ENCODE peak calls at places on chromosomes 6 and 20, in ten cellular contexts. H, C, B, E, P, Y, X, G, D and U are unnamed samples.

GRCh38 chr6:35972471-35972985 is 51.6 kb upstream of the SRPK1 start:
- DNase-seq in H (no peak), E (no peak), X (no peak), D (no peak), G (no peak), P (peak; percentile 53), Y (no peak), C (no peak), B (no peak), U (peak; percentile 92)

GRCh38 chr6:33878541-33878940 is 74.7 kb upstream of the MLN start:
- DNase-seq in D (no peak), G (no peak), H (no peak), Y (no peak), E (no peak), C (no peak), B (no peak), X (peak; percentile 11), P (no peak), U (no peak)

GRCh38 chr6:133313068-133313467 is 71.9 kb downstream of the EYA4 start:
- DNase-seq in P (peak; percentile 61), X (no peak), G (no peak), D (no peak), E (no peak), C (no peak), H (no peak), B (no peak), Y (no peak), U (no peak)

GRCh38 chr20:19077370-19078220 is 134.8 kb upstream of the SLC24A3 start:
- DNase-seq in G (no peak), D (no peak), B (no peak), H (no peak), E (no peak), X (no peak), C (no peak), P (no peak), Y (no peak), U (no peak)

GRCh38 chr20:44501448-44501847 is 20.4 kb downstream of the SERINC3 start:
- DNase-seq in C (no peak), H (peak; percentile 91), D (peak; percentile 95), Y (no peak), G (no peak), B (no peak), X (no peak), P (no peak), E (peak; percentile 42), U (peak; percentile 55)

GRCh38 chr6:11097476-11097875 is 3.8 kb downstream of the SMIM13 start:
- DNase-seq in D (no peak), B (no peak), P (no peak), H (no peak), X (no peak), G (no peak), E (no peak), Y (no peak), C (no peak), U (no peak)

GRCh38 chr6:98924647-98925046 is 23.1 kb downstream of the FBXL4 start:
- DNase-seq in P (no peak), E (no peak), G (no peak), B (peak; percentile 56), C (no peak), H (no peak), X (no peak), Y (no peak), D (no peak), U (no peak)

GRCh38 chr20:50597406-50597969 is 87.3 kb downstream of the PTPN1 start:
- DNase-seq in D (no peak), X (peak; percentile 59), P (no peak), Y (no peak), H (no peak), G (no peak), E (no peak), B (no peak), C (no peak), U (no peak)

GRCh38 chr6:169829786-169830185 is 78.4 kb downstream of the ERMARD start:
- DNase-seq in D (no peak), H (no peak), X (no peak), Y (no peak), P (no peak), G (peak; percentile 4), E (no peak), C (no peak), B (no peak), U (no peak)

GRCh38 chr20:51767018-51767866 is 948 bp downstream of the ATP9A start:
- DNase-seq in C (peak; percentile 25), D (no peak), G (peak; percentile 97), B (peak; percentile 65), X (peak; percentile 64), Y (peak; percentile 80), P (peak; percentile 90), E (no peak), H (no peak), U (peak; percentile 16)

GRCh38 chr6:94639564-94639963 is 937.8 kb upstream of the MANEA start:
- DNase-seq in E (no peak), P (no peak), Y (no peak), G (no peak), B (no peak), D (no peak), X (no peak), H (no peak), C (no peak), U (no peak)

GRCh38 chr20:63128956-63129355 is 87.0 kb downstream of the YTHDF1 start:
- DNase-seq in G (no peak), Y (no peak), X (peak; percentile 34), P (no peak), H (no peak), B (peak; percentile 3), C (no peak), D (no peak), E (no peak), U (no peak)

GRCh38 chr6:138577151-138577915 is 78.0 kb upstream of the NHSL1 start:
- DNase-seq in X (no peak), P (no peak), E (no peak), Y (no peak), C (no peak), D (no peak), H (no peak), B (no peak), G (no peak), U (no peak)

GRCh38 chr20:44166477-44166876 is 20.5 kb downstream of the JPH2 start:
- DNase-seq in E (no peak), D (peak; percentile 82), H (peak; percentile 12), C (no peak), P (no peak), Y (no peak), G (peak; percentile 82), X (peak; percentile 84), B (peak; percentile 48), U (peak; percentile 31)

GRCh38 chr6:90288404-90288803 is 8.2 kb downstream of the BACH2 start:
- DNase-seq in X (no peak), E (no peak), H (peak; percentile 15), C (peak; percentile 49), D (no peak), B (no peak), G (peak; percentile 27), P (peak; percentile 43), Y (no peak), U (no peak)
- H3K4me3 ChIP-seq in X (no peak overlapping the region), E (no peak overlapping the region), H (no peak overlapping the region), C (no peak overlapping the region), D (no peak overlapping the region), B (no peak overlapping the region), G (no peak overlapping the region), P (no peak overlapping the region), Y (no peak overlapping the region), U (no peak overlapping the region)

GRCh38 chr6:30361661-30362060 is 16.7 kb downstream of the RPP21 start:
- DNase-seq in E (no peak), D (no peak), C (no peak), H (no peak), Y (no peak), B (no peak), G (no peak), X (no peak), P (no peak), U (peak; percentile 8)

GRCh38 chr6:30360139-30360538 is 15.2 kb downstream of the RPP21 start:
- DNase-seq in Y (no peak), D (no peak), H (no peak), C (no peak), X (no peak), G (no peak), B (no peak), E (no peak), P (peak; percentile 24), U (no peak)

GRCh38 chr6:30359276-30359675 is 14.3 kb downstream of the RPP21 start:
- DNase-seq in C (no peak), B (no peak), H (no peak), D (no peak), E (no peak), X (no peak), P (no peak), G (no peak), Y (no peak), U (no peak)

GRCh38 chr6:30363459-30363858 is 18.5 kb downstream of the RPP21 start:
- DNase-seq in G (no peak), E (no peak), Y (no peak), C (no peak), X (no peak), P (peak; percentile 20), B (no peak), H (no peak), D (no peak), U (no peak)

GRCh38 chr6:30364591-30364990 is 19.6 kb downstream of the RPP21 start:
- DNase-seq in B (no peak), G (peak; percentile 11), Y (no peak), X (no peak), P (peak; percentile 58), C (no peak), E (no peak), H (no peak), D (no peak), U (no peak)
- TF ChIP-seq CTCF in B (no peak), G (peak; percentile 37), Y (peak; percentile 47), X (no peak), P (peak; percentile 42), C (no peak), E (no peak), H (no peak), D (no peak), U (no peak)

GRCh38 chr20:9515211-9515580 is 806 bp downstream of the LAMP5 start:
- DNase-seq in Y (no peak), D (no peak), C (no peak), B (no peak), G (no peak), H (no peak), E (no peak), P (no peak), X (no peak), U (no peak)
- H3K4me3 ChIP-seq in Y (no peak overlapping the region), D (no peak overlapping the region), C (peak overlapping the region; percentile 35), B (peak overlapping the region; percentile 52), G (peak overlapping the region; percentile 63), H (no peak overlapping the region), E (no peak overlapping the region), P (peak overlapping the region; percentile 65), X (no peak overlapping the region), U (no peak overlapping the region)

DNA sequence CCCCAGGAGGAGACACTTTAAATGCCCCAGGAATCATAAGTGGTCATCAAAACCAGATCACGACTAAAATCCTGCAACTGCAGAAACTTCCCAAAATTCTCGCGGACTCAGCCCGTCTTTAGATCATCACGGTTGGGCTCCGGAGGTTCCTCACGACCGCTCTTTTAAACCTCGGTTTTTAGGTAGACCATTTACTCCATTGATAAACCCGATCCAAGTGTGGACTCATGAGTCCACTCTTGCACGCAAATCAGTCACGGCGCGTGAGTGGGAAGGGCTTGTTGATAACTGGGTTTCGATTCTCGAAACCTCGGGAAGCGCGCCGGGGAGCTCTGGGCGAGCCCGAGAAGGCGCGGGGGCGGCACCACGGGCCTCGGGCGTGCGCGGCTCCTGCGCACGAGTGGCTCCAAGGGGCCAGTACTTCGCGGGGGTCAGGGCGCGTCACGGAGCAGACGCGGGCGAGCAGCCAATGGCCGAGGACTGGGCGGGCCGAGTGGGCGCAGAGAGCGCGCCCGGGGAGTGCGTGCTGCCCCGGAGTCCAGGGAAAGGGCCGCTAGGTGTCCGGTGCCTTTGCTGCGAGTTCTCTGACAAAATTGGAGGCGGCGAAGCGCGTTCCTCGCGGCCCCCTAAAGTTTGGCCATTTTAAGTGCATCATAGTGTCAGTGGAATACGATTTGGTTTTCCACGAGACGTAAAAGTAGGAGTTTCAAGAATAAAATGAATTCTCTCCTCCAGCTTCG is 658 bp upstream of the TENT5A start:
- DNase-seq in C (peak; percentile 88), P (peak; percentile 71), D (peak; percentile 89), G (peak; percentile 72), Y (peak; percentile 78), E (peak; percentile 77), B (peak; percentile 96), H (peak; percentile 89), X (peak; percentile 96), U (peak; percentile 94)
- TF ChIP-seq CTCF in C (peak; percentile 20), P (no peak), D (peak; percentile 23), G (no peak), Y (peak; percentile 32), E (peak; percentile 38), B (peak; percentile 14), H (peak; percentile 33), X (no peak), U (peak; percentile 48)